ENCODE peak calls at places on chromosome 4, in four cellular contexts. L is RWPE2, S is mammary epithelial cell, W is Peyer's patch. F is an unnamed sample.

GRCh38 chr4:173415885-173416658 is 17.2 kb upstream of the SCRG1 start:
- DNase-seq in L (no peak), S (peak), W (peak), F (no peak)

GRCh38 chr4:15198070-15198727 is 195.9 kb downstream of the CPEB2 start:
- DNase-seq in L (no peak), W (no peak), S (no peak), F (no peak)

GRCh38 chr4:156335721-156336120 is 382.1 kb upstream of the CTSO start:
- DNase-seq in S (no peak), L (no peak), W (no peak), F (no peak)

GRCh38 chr4:6621556-6621927 is 18.9 kb upstream of the MRFAP1 start:
- DNase-seq in W (no peak), S (no peak), L (no peak), F (no peak)

GRCh38 chr4:152458801-152459302 is 77.0 kb downstream of the FBXW7 start:
- DNase-seq in W (no peak), L (no peak), S (no peak), F (no peak)

GRCh38 chr4:7938513-7939376 is 916 bp downstream of the AFAP1 start:
- DNase-seq in W (no peak), S (peak), L (no peak), F (peak)

GRCh38 chr4:24226018-24226417 is 336.2 kb upstream of the PPARGC1A start:
- DNase-seq in W (no peak), S (no peak), L (no peak), F (peak)

GRCh38 chr4:3780347-3781171 is 14.4 kb downstream of the ADRA2C start:
- DNase-seq in S (no peak), L (no peak), W (no peak), F (no peak)

GRCh38 chr4:2365054-2365912 is 53.2 kb downstream of the ZFYVE28 start:
- DNase-seq in L (no peak), S (no peak), W (no peak), F (no peak)
- H3K4me3 ChIP-seq in L (peak), S (peak), W (peak), F (peak)

GRCh38 chr4:70603856-70604255 is 11.8 kb downstream of the AMBN start:
- DNase-seq in S (no peak), W (no peak), L (no peak), F (peak)

GRCh38 chr4:70607454-70607853 is 15.4 kb downstream of the AMBN start:
- DNase-seq in L (no peak), S (no peak), W (no peak), F (no peak)

GRCh38 chr4:70600305-70600704 is 8.2 kb downstream of the AMBN start:
- DNase-seq in W (no peak), S (no peak), L (no peak), F (no peak)

DNA sequence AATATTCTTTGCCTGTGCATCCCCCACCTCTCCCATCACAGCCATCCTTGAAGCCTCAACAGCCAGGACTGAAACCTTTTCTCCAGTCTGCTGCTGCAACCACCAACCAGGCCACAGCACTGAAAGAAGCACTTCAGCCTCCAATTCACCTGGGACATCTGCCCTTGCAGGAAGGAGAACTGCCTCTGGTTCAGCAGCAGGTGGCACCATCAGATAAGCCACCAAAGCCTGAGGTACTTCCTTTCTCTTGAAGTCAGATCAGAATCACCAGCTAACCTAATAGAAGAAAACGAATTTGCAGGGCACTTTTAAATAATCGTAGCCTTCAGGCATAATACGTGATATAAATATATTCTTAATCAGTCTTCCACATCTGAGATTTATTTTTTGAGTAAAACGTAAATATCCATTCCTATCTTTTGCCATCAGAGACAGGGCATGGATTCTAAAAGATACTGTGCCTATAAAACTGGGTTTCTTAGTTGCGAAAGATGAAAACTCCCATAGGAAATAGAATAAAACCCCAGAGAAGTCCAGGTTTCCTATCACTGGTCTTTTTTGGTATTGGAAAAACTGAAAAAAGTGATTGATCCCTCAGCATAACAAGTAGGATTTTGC is 9.5 kb downstream of the AMBN start:
- DNase-seq in W (peak), S (peak), L (no peak), F (peak)
- TF ChIP-seq CTCF in W (peak), S (peak), L (peak), F (peak)

GRCh38 chr4:126768338-126768737 is 864.4 kb upstream of the INTU start:
- DNase-seq in L (no peak), W (no peak), S (no peak), F (no peak)
- H3K4me3 ChIP-seq in L (no peak), W (no peak), S (no peak), F (no peak)

GRCh38 chr4:169492436-169493163 is 119.8 kb downstream of the NEK1 start:
- DNase-seq in S (peak), W (peak), L (no peak), F (peak)

GRCh38 chr4:169491211-169491610 is 121.2 kb downstream of the NEK1 start:
- DNase-seq in W (no peak), L (no peak), S (no peak), F (no peak)

GRCh38 chr4:169493164-169493524 is 119.2 kb downstream of the NEK1 start:
- DNase-seq in W (no peak), S (no peak), L (no peak), F (no peak)
- TF ChIP-seq CTCF in W (no peak), S (no peak), L (peak), F (no peak)

F was measured in epithelial cell of esophagus.